ENCODE peak calls at places on chromosomes 11 and 22, in nine cellular contexts. B is CD8-positive, alpha-beta T cell; Q is ureter; I is T-helper 1 cell; O is bronchial epithelial cell; S is NCI-H1105 treated with DMSO at 0.1 percent for 48 hours; X is stimulated activated naive CD4-positive, alpha-beta T cell treated with Interleukin-2 at 50 U/mL for 16 hours; T is stimulated activated CD8-positive, alpha-beta memory T cell treated with anti-CD3 and anti-CD28 coated beads, Interleukin-4, amount 100 ng/mL, for 1 hour; G is AG10803. Z is an unnamed sample.

GRCh38 chr11:86595401-86595800 is 77.0 kb downstream of the ME3 start:
- DNase-seq in X (no peak), B (no peak), Q (no peak), I (peak; percentile 60), S (no peak), T (no peak), O (peak; percentile 53), G (no peak), Z (no peak)

GRCh38 chr11:22304337-22304961 is 33.7 kb upstream of the SLC17A6 start:
- DNase-seq in Q (no peak), S (peak; percentile 69), O (peak; percentile 39), I (no peak), T (no peak), B (no peak), G (peak; percentile 48), X (no peak), Z (peak; percentile 18)

GRCh38 chr11:60798631-60799030 is 13.5 kb downstream of the MS4A10 start:
- DNase-seq in X (no peak), B (no peak), G (no peak), T (no peak), I (no peak), O (no peak), S (no peak), Q (no peak), Z (no peak)

GRCh38 chr11:134749040-134749586 is 337.1 kb upstream of the B3GAT1 start:
- DNase-seq in I (no peak), Q (peak; percentile 10), O (no peak), G (no peak), X (no peak), S (no peak), B (no peak), T (no peak), Z (no peak)

GRCh38 chr22:32469799-32470212 is 4.8 kb upstream of the FBXO7 start:
- DNase-seq in O (peak; percentile 47), X (no peak), T (no peak), G (peak; percentile 86), I (no peak), S (peak; percentile 15), Q (no peak), B (no peak), Z (no peak)

GRCh38 chr11:28461338-28461737 is 353.1 kb downstream of the METTL15 start:
- DNase-seq in Q (no peak), T (no peak), S (no peak), X (no peak), G (peak; percentile 83), I (no peak), B (no peak), O (no peak), Z (no peak)

GRCh38 chr11:61730222-61730994 is 22.0 kb upstream of the MYRF start:
- DNase-seq in T (no peak), Q (no peak), I (no peak), S (peak; percentile 98), X (no peak), B (no peak), O (peak; percentile 90), G (no peak), Z (no peak)

GRCh38 chr22:31972180-31972579 is 27.8 kb downstream of the YWHAH start:
- DNase-seq in T (no peak), O (no peak), G (no peak), B (no peak), I (no peak), Q (no peak), S (no peak), X (no peak), Z (no peak)

GRCh38 chr11:102656528-102656927 is 31.4 kb upstream of the MMP20 start:
- DNase-seq in G (no peak), O (no peak), T (no peak), B (no peak), Q (no peak), X (no peak), S (no peak), I (no peak), Z (no peak)

GRCh38 chr22:25085156-25085555 is 114.5 kb upstream of the CRYBB3 start:
- DNase-seq in I (no peak), G (no peak), S (no peak), B (no peak), O (no peak), Q (no peak), T (no peak), X (no peak), Z (no peak)

GRCh38 chr22:22820626-22821025 is 67.0 kb upstream of the IGLL5 start:
- DNase-seq in T (no peak), X (no peak), G (no peak), Q (no peak), S (no peak), B (peak; percentile 85), I (peak; percentile 78), O (no peak), Z (no peak)

GRCh38 chr11:108697872-108698473 is 33.1 kb downstream of the DDX10 start:
- DNase-seq in S (peak; percentile 64), G (peak; percentile 80), T (peak; percentile 6), O (peak; percentile 79), B (no peak), Q (peak; percentile 58), I (peak; percentile 46), X (peak; percentile 7), Z (peak; percentile 91)

GRCh38 chr11:95084509-95084908 is 5.1 kb upstream of the ENDOD1 start:
- DNase-seq in X (peak; percentile 62), S (no peak), I (peak; percentile 72), T (no peak), B (no peak), Q (no peak), G (no peak), O (peak; percentile 95), Z (no peak)

GRCh38 chr11:88174627-88175003 is 628 bp downstream of the RAB38 start:
- DNase-seq in Q (peak; percentile 82), G (peak; percentile 74), T (no peak), B (no peak), X (peak; percentile 34), S (peak; percentile 44), I (peak; percentile 59), O (peak; percentile 88), Z (peak; percentile 58)

GRCh38 chr11:48354677-48355076 is 11.6 kb downstream of the OR4C5 start:
- DNase-seq in I (no peak), T (no peak), B (no peak), S (no peak), G (no peak), X (no peak), O (no peak), Q (no peak), Z (no peak)

GRCh38 chr22:42604403-42604802 is 10.3 kb downstream of the POLDIP3 start:
- DNase-seq in S (no peak), B (no peak), T (no peak), O (no peak), G (peak; percentile 43), X (no peak), I (no peak), Q (no peak), Z (no peak)

GRCh38 chr11:130488187-130489026 is 40.0 kb downstream of the ADAMTS15 start:
- DNase-seq in O (no peak), X (no peak), G (no peak), Q (no peak), S (no peak), T (no peak), I (no peak), B (no peak), Z (no peak)

GRCh38 chr22:49963647-49964026 is 3.1 kb downstream of the PIM3 start:
- DNase-seq in T (no peak), B (no peak), Q (no peak), S (no peak), O (no peak), I (no peak), G (no peak), X (no peak), Z (no peak)

GRCh38 chr11:109885006-109885405 is 208.2 kb upstream of the ZC3H12C start:
- DNase-seq in O (no peak), X (no peak), G (no peak), Q (no peak), B (no peak), S (no peak), T (no peak), I (no peak), Z (no peak)

GRCh38 chr11:133070790-133071189 is 461.5 kb downstream of the OPCML start:
- DNase-seq in I (no peak), B (no peak), Q (no peak), O (no peak), T (no peak), G (no peak), S (no peak), X (no peak), Z (no peak)

GRCh38 chr11:77474509-77475070 is 696 bp upstream of the PAK1 start:
- DNase-seq in Q (no peak), O (no peak), S (no peak), T (no peak), G (no peak), X (no peak), I (no peak), B (no peak), Z (no peak)

GRCh38 chr11:65709661-65710060 is 2.4 kb upstream of the KAT5 start:
- DNase-seq in B (no peak), G (no peak), Q (no peak), T (no peak), X (no peak), I (no peak), S (no peak), O (no peak), Z (no peak)

GRCh38 chr11:34620820-34621792 is at the start of gene EHF:
- DNase-seq in G (no peak), X (no peak), S (no peak), I (no peak), B (no peak), Q (no peak), T (no peak), O (peak; percentile 99), Z (no peak)